ENCODE peak calls at places on chromosomes 1 and 21, in five cellular contexts. Y is BJ; I is CD4-positive, alpha-beta T cell; M is kidney; H is HFFc6. D is an unnamed sample.

GRCh38 chr1:58446368-58446767 is 100.2 kb downstream of the OMA1 start:
- DNase-seq in Y (no peak), I (no peak), M (no peak), H (no peak), D (no peak)

GRCh38 chr1:66576645-66577044 is 42.7 kb downstream of the SGIP1 start:
- DNase-seq in Y (no peak), I (no peak), M (no peak), H (peak; percentile 33), D (no peak)

GRCh38 chr1:85091647-85092295 is 43.5 kb upstream of the MCOLN3 start:
- DNase-seq in Y (no peak), I (no peak), M (no peak), H (no peak), D (no peak)

GRCh38 chr1:235883261-235883927 is 16.7 kb upstream of the LYST start:
- DNase-seq in Y (peak; percentile 99), I (no peak), M (peak; percentile 94), H (peak; percentile 99), D (peak; percentile 84)

GRCh38 chr1:192969091-192969490 is 90.1 kb downstream of the UCHL5 start:
- DNase-seq in Y (no peak), I (no peak), M (no peak), H (no peak), D (no peak)

GRCh38 chr1:248622491-248623106 is 12.3 kb downstream of the OR2T11 start:
- DNase-seq in Y (no peak), I (no peak), M (no peak), H (peak; percentile 14), D (no peak)

GRCh38 chr1:2856076-2856390 is 54.5 kb upstream of the TTC34 start:
- DNase-seq in Y (no peak), I (no peak), M (peak; percentile 59), H (no peak), D (no peak)

GRCh38 chr1:172637522-172637921 is 21.4 kb upstream of the FASLG start:
- DNase-seq in Y (no peak), I (no peak), M (no peak), H (peak; percentile 84), D (peak; percentile 88)

GRCh38 chr1:40344597-40344996 is 27.5 kb upstream of the COL9A2 start:
- DNase-seq in Y (peak; percentile 4), I (peak; percentile 21), M (no peak), H (peak; percentile 34), D (no peak)

GRCh38 chr1:204479387-204480136 is 15.0 kb downstream of the PIK3C2B start:
- DNase-seq in Y (no peak), I (no peak), M (no peak), H (no peak), D (no peak)

GRCh38 chr1:204483791-204484190 is 10.8 kb downstream of the PIK3C2B start:
- DNase-seq in Y (no peak), I (no peak), M (no peak), H (no peak), D (no peak)

GRCh38 chr1:204478921-204479320 is 15.7 kb downstream of the PIK3C2B start:
- DNase-seq in Y (no peak), I (no peak), M (no peak), H (no peak), D (no peak)

GRCh38 chr1:204478166-204478899 is 16.3 kb downstream of the PIK3C2B start:
- DNase-seq in Y (no peak), I (no peak), M (no peak), H (no peak), D (no peak)

GRCh38 chr1:204480515-204480914 is 14.1 kb downstream of the PIK3C2B start:
- DNase-seq in Y (no peak), I (no peak), M (no peak), H (no peak), D (no peak)
- TF ChIP-seq CTCF in Y (no peak), I (no peak), M (no peak), H (no peak), D (no peak)

DNA sequence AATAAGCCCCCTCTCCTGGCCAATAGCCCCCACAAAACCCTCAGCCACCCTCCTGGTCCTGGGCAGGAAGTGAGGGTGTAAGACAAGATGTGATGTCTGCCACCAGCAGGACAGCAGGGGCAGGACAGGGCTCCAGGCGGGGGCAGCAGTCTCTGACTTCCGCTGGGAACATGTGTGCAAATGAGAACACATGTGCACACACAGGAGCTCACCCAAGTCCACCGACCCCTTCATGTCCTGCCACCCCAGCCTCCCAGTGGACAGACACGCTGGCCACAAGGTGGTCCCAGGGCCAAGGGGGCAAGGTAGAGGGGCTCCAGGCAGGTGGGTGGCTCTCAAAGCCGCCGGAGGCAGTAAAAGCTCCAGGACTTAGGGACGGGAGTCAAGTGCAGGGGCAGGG is 60.1 kb downstream of the KCNAB2 start:
- DNase-seq in Y (no peak), I (no peak), M (peak; percentile 35), H (no peak), D (no peak)
- TF ChIP-seq CTCF in Y (peak; percentile 2), I (no peak), M (no peak), H (no peak), D (no peak)

DNA sequence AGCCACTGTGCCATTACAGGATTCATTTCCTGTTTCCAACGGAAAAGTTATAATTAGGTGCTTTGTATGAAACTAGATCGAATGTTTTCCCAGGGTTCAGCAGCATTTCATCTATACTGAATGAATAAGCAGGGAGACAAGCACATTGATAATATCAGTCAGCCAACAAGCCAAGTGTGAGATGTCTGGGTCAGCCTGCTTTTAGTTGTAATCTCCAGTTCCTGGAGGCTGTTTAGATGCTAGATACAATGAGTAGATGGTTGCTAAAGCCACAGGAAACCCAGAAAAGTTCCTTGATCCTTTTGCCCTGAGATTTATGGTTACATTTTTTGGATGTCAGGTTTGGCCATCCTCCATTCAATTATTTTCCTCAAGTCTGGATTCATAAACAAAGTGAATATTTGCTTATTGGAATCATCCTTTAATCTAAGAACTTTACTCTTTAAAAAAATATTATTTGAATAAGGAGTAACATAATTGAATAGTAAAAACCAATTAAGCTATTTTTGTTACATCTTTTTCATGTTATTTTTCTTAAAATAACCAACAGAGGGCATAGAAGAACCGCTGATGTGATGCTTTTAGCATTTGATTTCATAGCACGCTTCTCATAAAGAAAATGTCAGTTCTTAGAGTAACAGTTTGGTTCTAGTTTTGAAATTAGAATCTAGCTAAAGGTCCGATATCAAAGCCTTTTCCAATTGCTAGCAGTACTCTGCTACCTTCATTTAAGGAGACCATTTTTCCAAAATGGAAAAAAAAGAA is 76.6 kb downstream of the HSPA13 start:
- DNase-seq in Y (no peak), I (no peak), M (no peak), H (no peak), D (no peak)
- TF ChIP-seq CTCF in Y (no peak), I (no peak), M (no peak), H (peak; percentile 44), D (peak; percentile 20)

GRCh38 chr1:7117265-7117598 is 332.0 kb downstream of the CAMTA1 start:
- DNase-seq in Y (no peak), I (no peak), M (no peak), H (no peak), D (no peak)
- TF ChIP-seq CTCF in Y (no peak), I (no peak), M (no peak), H (no peak), D (peak; percentile 53)

GRCh38 chr1:152479792-152480595 is 30.6 kb upstream of the LCE5A start:
- DNase-seq in Y (no peak), I (peak; percentile 46), M (no peak), H (peak; percentile 17), D (no peak)
- TF ChIP-seq CTCF in Y (peak; percentile 63), I (peak; percentile 44), M (peak; percentile 46), H (peak; percentile 72), D (peak; percentile 67)

GRCh38 chr1:158654079-158654478 is 32.4 kb downstream of the SPTA1 start:
- DNase-seq in Y (no peak), I (no peak), M (no peak), H (no peak), D (no peak)
- TF ChIP-seq CTCF in Y (no peak), I (no peak), M (no peak), H (no peak), D (no peak)

DNA sequence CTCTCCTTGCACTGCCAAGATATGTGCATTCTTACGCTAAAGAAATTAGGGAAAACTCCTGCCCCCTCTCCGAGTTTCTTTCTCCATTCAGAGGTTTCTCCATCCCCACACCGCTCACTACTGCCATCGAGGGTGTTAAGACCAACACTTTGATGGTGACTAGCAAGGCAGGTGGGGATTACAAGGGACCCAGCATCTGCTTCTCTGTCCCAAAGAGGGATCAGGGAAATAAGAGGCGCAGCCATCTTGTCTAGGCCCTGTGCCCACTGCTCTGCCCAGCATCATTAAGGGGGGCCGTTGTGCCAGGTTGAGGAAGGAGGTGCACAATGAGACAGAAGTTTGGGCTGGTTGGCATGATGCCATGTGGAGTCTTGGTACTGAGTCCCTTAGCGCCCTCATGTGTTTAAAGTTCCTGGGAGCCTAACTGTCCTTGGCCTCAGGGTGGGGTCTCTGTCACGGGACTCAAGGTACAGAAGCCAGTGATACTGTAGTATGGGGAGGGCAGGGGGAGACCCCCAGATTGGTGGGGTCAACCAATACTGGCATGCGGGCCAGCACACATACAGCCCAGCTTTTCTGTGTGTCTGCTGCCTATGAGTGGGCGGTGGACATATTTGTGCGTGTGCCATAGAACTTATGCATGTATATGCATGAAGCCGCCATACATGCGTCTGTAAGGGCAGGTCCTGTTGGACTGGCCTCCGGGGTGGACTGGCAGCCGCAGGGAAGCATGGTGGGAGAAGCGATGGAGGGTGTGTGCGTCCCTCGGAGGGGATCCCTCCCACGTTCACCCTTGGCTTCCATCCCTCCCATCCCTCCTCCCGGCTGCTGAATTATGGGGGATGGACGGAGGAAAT is 5.5 kb downstream of the EFNA3 start:
- DNase-seq in Y (no peak), I (no peak), M (no peak), H (no peak), D (no peak)
- TF ChIP-seq CTCF in Y (peak; percentile 35), I (no peak), M (peak; percentile 15), H (no peak), D (peak; percentile 41)

DNA sequence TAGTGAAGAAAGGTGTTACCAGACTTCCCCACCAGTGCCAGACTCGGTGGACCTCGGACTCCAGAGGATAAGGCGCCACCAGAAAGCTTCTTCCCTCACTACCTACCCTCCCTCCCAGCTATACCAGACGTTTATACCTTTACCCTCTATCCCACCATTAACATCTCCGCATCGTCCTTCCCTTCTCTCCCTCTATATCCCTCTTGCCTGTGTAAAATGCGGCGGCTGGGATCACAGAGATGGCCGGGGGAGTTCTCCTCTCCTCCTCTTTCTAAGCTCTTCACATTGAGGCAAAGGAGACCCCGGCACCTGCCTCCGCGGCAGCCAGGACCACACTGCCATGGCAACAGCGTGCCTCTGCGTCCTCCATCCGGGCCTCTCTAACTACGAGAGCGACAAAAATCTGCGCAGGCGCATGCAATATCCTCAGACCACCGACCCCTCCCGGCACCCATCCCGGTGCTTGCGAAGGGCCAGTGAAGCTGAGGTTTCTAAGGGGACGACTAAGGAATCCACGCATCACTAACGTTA is at the start of gene CCDC181:
- DNase-seq in Y (no peak), I (peak; percentile 40), M (peak; percentile 82), H (no peak), D (peak; percentile 10)
- TF ChIP-seq CTCF in Y (no peak), I (no peak), M (no peak), H (no peak), D (no peak)